ENCODE peak calls at places on chromosome 4, in five cellular contexts. T is psoas muscle, L is brain microvascular endothelial cell, C is GM12864, D is adrenal gland. Z is an unnamed sample.

GRCh38 chr4:139593091-139593564 is 37.1 kb upstream of the SETD7 start:
- DNase-seq in L (peak; percentile 90), T (no peak), C (no peak), D (no peak), Z (no peak)

GRCh38 chr4:89158884-89159503 is 47.7 kb downstream of the TIGD2 start:
- DNase-seq in C (no peak), D (no peak), T (no peak), L (peak; percentile 39), Z (peak; percentile 4)

GRCh38 chr4:42490015-42490414 is 92.7 kb downstream of the SHISA3 start:
- DNase-seq in T (no peak), D (no peak), L (no peak), C (peak; percentile 44), Z (no peak)

GRCh38 chr4:7805533-7806079 is 134.1 kb downstream of the AFAP1 start:
- DNase-seq in L (peak; percentile 83), C (no peak), T (no peak), D (peak; percentile 61), Z (no peak)

GRCh38 chr4:42786350-42787070 is 106.0 kb upstream of the GRXCR1 start:
- DNase-seq in D (no peak), T (no peak), C (no peak), L (no peak), Z (no peak)

GRCh38 chr4:31187979-31188378 is 467.8 kb downstream of the PCDH7 start:
- DNase-seq in C (no peak), D (no peak), L (no peak), T (no peak), Z (no peak)

GRCh38 chr4:77418333-77418732 is 187.3 kb upstream of the CXCL13 start:
- DNase-seq in L (no peak), T (no peak), C (no peak), D (no peak), Z (no peak)

GRCh38 chr4:74039065-74039763 is 725 bp upstream of the CXCL3 start:
- DNase-seq in C (no peak), D (no peak), L (peak; percentile 20), T (no peak), Z (no peak)

GRCh38 chr4:150280081-150280950 is 202.1 kb downstream of the DCLK2 start:
- DNase-seq in C (no peak), D (no peak), L (peak; percentile 88), T (no peak), Z (peak; percentile 33)

GRCh38 chr4:27490747-27491146 is 630.1 kb downstream of the STIM2 start:
- DNase-seq in C (no peak), T (no peak), D (no peak), L (no peak), Z (no peak)

GRCh38 chr4:151676301-151676700 is 84.5 kb downstream of the GATB start:
- DNase-seq in C (no peak), D (peak; percentile 55), T (no peak), L (peak; percentile 87), Z (no peak)

GRCh38 chr4:73777612-73778011 is 37.2 kb downstream of the CXCL8 start:
- DNase-seq in C (no peak), L (peak; percentile 24), T (no peak), D (no peak), Z (no peak)

GRCh38 chr4:79977131-79977840 is 95.7 kb downstream of the ANTXR2 start:
- DNase-seq in L (no peak), C (no peak), T (no peak), D (no peak), Z (no peak)

GRCh38 chr4:190020790-190021717 is 6.0 kb downstream of the FRG2 start:
- DNase-seq in C (no peak), D (peak; percentile 58), L (no peak), T (peak; percentile 48), Z (no peak)

GRCh38 chr4:57193164-57193810 is 83.1 kb upstream of the IGFBP7 start:
- DNase-seq in T (no peak), C (no peak), D (no peak), L (no peak), Z (no peak)

GRCh38 chr4:40055379-40055872 is 1.2 kb upstream of the N4BP2 start:
- DNase-seq in L (no peak), T (no peak), C (peak; percentile 57), D (no peak), Z (peak; percentile 71)

GRCh38 chr4:129355529-129355928 is 259.6 kb downstream of the C4orf33 start:
- DNase-seq in C (no peak), L (peak; percentile 4), D (no peak), T (no peak), Z (no peak)

GRCh38 chr4:101972791-101973190 is 182.3 kb downstream of the BANK1 start:
- DNase-seq in L (no peak), C (no peak), D (no peak), T (no peak), Z (no peak)

GRCh38 chr4:108901271-108901670 is 138.4 kb upstream of the ETNPPL start:
- DNase-seq in D (no peak), L (no peak), C (no peak), T (no peak), Z (no peak)

GRCh38 chr4:130028552-130028951 is 932.6 kb downstream of the C4orf33 start:
- DNase-seq in T (no peak), D (no peak), L (no peak), C (no peak), Z (no peak)

GRCh38 chr4:7970031-7970946 is 30.6 kb upstream of the AFAP1 start:
- DNase-seq in T (no peak), D (peak; percentile 66), L (peak; percentile 65), C (peak; percentile 49), Z (no peak)

GRCh38 chr4:141768954-141769353 is 132.6 kb downstream of the IL15 start:
- DNase-seq in D (no peak), T (no peak), L (peak; percentile 82), C (no peak), Z (no peak)

GRCh38 chr4:13762126-13762525 is 134.6 kb upstream of the BOD1L1 start:
- DNase-seq in T (no peak), D (no peak), L (no peak), C (no peak), Z (no peak)

GRCh38 chr4:177473991-177474390 is 31.8 kb upstream of the AGA start:
- DNase-seq in D (no peak), T (no peak), C (no peak), L (no peak), Z (no peak)

GRCh38 chr4:20288846-20289512 is 37.3 kb downstream of the SLIT2 start:
- DNase-seq in D (no peak), L (no peak), T (no peak), C (no peak), Z (no peak)

GRCh38 chr4:164902608-164903007 is 25.6 kb downstream of the APELA start:
- DNase-seq in T (no peak), D (no peak), L (no peak), C (no peak), Z (no peak)

GRCh38 chr4:47652092-47652491 is 167.0 kb downstream of the ATP10D start:
- DNase-seq in T (no peak), L (no peak), C (no peak), D (no peak), Z (no peak)

GRCh38 chr4:25896782-25897539 is 17.1 kb upstream of the SMIM20 start:
- DNase-seq in D (no peak), T (no peak), C (no peak), L (no peak), Z (no peak)

GRCh38 chr4:80235451-80235850 is 31.0 kb upstream of the FGF5 start:
- DNase-seq in T (no peak), C (no peak), D (no peak), L (no peak), Z (no peak)

GRCh38 chr4:138595171-138595570 is 353.0 kb upstream of the SLC7A11 start:
- DNase-seq in T (no peak), L (no peak), D (no peak), C (no peak), Z (no peak)

GRCh38 chr4:15778742-15779231 is 659 bp downstream of the CD38 start:
- DNase-seq in D (no peak), L (peak; percentile 28), C (no peak), T (peak; percentile 81), Z (peak; percentile 55)

GRCh38 chr4:105196523-105197145 is 50.0 kb downstream of the TET2 start:
- DNase-seq in T (no peak), C (no peak), D (no peak), L (no peak), Z (peak; percentile 45)

GRCh38 chr4:182925298-182925738 is 8.1 kb upstream of the DCTD start:
- DNase-seq in T (peak; percentile 68), D (peak; percentile 94), L (peak; percentile 63), C (peak; percentile 63), Z (peak; percentile 82)

GRCh38 chr4:94416335-94416734 is 35.4 kb upstream of the PDLIM5 start:
- DNase-seq in L (no peak), D (no peak), T (no peak), C (no peak), Z (no peak)
- H3K4me3 ChIP-seq in L (no peak overlapping the region), D (no peak overlapping the region), T (no peak overlapping the region), C (no peak overlapping the region), Z (no peak overlapping the region)

DNA sequence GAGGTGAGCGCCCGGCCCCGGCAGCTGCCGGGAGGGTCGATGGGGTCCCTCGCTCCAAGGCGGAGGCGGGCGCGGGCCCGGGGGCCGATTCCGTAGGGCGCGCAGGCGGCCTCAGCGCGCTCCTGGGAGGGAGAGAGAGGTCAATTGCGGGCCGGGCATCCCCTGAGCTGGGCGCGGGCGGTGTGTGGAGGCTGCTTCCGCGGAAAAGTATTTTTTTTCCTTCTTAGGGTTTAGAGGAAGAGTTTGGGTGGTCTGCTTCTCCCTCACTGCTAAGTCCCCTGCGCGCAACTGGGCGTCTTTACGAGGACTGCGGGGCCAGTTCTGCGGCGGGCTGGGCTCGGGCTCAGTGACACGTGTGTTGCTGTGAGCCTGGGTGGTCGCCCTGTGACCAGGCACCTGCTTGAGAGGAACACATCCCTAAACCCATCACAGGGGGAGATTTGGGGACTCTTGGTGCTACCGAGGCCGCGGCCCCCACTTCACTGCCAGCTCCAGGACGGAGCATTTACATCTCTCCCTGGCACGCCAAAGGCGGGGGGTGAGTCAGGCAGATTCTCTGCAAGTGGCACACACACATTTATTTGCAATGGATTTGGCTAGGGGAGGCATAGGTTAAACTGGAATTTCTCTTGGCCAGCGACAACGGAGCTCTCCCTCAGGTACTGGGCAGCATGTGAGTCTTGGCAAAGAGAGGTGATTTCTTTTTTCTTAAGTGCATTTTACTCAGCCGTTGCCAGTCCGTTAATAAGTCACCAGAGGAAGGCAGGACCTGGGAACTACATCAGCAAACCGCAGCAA is 151.2 kb upstream of the SLC4A4 start:
- DNase-seq in T (peak; percentile 58), D (no peak), C (no peak), L (no peak), Z (no peak)
- H3K4me3 ChIP-seq in T (peak overlapping the region; percentile 86), D (no peak overlapping the region), C (no peak overlapping the region), L (peak overlapping the region; percentile 74), Z (peak overlapping the region; percentile 16)

DNA sequence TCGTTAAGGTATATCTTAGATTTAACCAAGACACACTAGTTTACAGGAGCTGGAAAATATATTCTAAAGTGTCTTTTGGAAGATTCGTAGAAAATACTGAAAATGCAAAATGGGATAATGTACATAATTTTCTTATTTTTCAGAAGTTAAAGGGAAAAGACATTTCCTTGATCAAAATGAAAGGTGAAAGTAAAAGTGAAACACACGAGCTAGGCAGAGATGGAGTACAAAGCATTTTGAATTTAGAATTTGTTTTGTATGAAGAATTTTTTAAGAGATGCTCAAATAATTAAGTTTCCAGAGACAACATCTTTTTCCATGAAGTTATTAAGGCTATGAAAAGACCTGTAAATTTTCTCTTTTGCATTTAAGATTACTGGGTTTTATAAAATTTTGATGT is 2192.6 kb upstream of the AGA start:
- DNase-seq in D (no peak), L (no peak), T (no peak), C (no peak), Z (no peak)
- H3K4me3 ChIP-seq in D (no peak overlapping the region), L (no peak overlapping the region), T (no peak overlapping the region), C (no peak overlapping the region), Z (no peak overlapping the region)

GRCh38 chr4:126396121-126396520 is 1081.4 kb downstream of the FAT4 start:
- DNase-seq in L (no peak), T (no peak), D (no peak), C (no peak), Z (no peak)
- H3K4me3 ChIP-seq in L (no peak overlapping the region), T (no peak overlapping the region), D (no peak overlapping the region), C (no peak overlapping the region), Z (no peak overlapping the region)